ENCODE peak calls at places on chromosomes 6 and 20, in six cellular contexts. H, N, B, I, F and E are unnamed samples.

GRCh38 chr6:157763894-157764345 is 59.1 kb upstream of the SNX9 start:
- DNase-seq in H (no peak), N (no peak), B (no peak), I (no peak), F (no peak), E (no peak)

GRCh38 chr6:33191383-33192104 is 723 bp downstream of the COL11A2 start:
- DNase-seq in H (no peak), N (no peak), B (no peak), I (peak), F (no peak), E (no peak)

GRCh38 chr20:25016471-25016870 is 23.9 kb upstream of the APMAP start:
- DNase-seq in H (no peak), N (no peak), B (no peak), I (no peak), F (no peak), E (no peak)

GRCh38 chr6:134323698-134324097 is 5.8 kb upstream of the SGK1 start:
- DNase-seq in H (no peak), N (no peak), B (no peak), I (no peak), F (no peak), E (no peak)

GRCh38 chr6:168715643-168716481 is 274.9 kb downstream of the SMOC2 start:
- DNase-seq in H (no peak), N (no peak), B (peak), I (no peak), F (no peak), E (no peak)

GRCh38 chr6:138692058-138692977 is 81.3 kb upstream of the CCDC28A start:
- DNase-seq in H (peak), N (peak), B (peak), I (peak), F (peak), E (peak)

GRCh38 chr6:14932485-14933178 is 313.2 kb upstream of the JARID2 start:
- DNase-seq in H (no peak), N (no peak), B (no peak), I (no peak), F (no peak), E (no peak)

GRCh38 chr20:52103911-52104545 is 87.6 kb downstream of the ZFP64 start:
- DNase-seq in H (no peak), N (no peak), B (peak), I (no peak), F (peak), E (peak)

GRCh38 chr6:9675122-9675521 is 739.8 kb downstream of the TFAP2A start:
- DNase-seq in H (no peak), N (no peak), B (no peak), I (no peak), F (no peak), E (no peak)

GRCh38 chr6:18468162-18468843 is 81.2 kb downstream of the RNF144B start:
- DNase-seq in H (no peak), N (no peak), B (no peak), I (no peak), F (no peak), E (no peak)

GRCh38 chr6:140344149-140344913 is 969.9 kb upstream of the CITED2 start:
- DNase-seq in H (peak), N (no peak), B (peak), I (no peak), F (peak), E (peak)

GRCh38 chr6:29976588-29977424 is 34.5 kb downstream of the HLA-A start:
- DNase-seq in H (peak), N (peak), B (peak), I (peak), F (peak), E (peak)